ENCODE peak calls at places on chromosome 22, in six cellular contexts. N is fibroblast of pulmonary artery, Q is A549, K is pancreas, W is neural progenitor cell, O is cardiac fibroblast. Y is an unnamed sample.

GRCh38 chr22:44318751-44319150 is 6.0 kb upstream of the SHISAL1 start:
- DNase-seq in N (no peak), Q (no peak), K (no peak), W (no peak), O (no peak), Y (no peak)

GRCh38 chr22:45059296-45059695 is 49.5 kb upstream of the PHF21B start:
- DNase-seq in N (no peak), Q (no peak), K (no peak), W (no peak), O (no peak), Y (no peak)

GRCh38 chr22:41725510-41726110 is 26.3 kb downstream of the MEI1 start:
- DNase-seq in N (no peak), Q (peak; percentile 8), K (no peak), W (no peak), O (no peak), Y (no peak)

GRCh38 chr22:42338502-42338901 is 68.0 kb upstream of the TCF20 start:
- DNase-seq in N (no peak), Q (no peak), K (no peak), W (no peak), O (no peak), Y (no peak)

GRCh38 chr22:44333847-44334635 is 21.3 kb upstream of the SHISAL1 start:
- DNase-seq in N (no peak), Q (no peak), K (no peak), W (no peak), O (no peak), Y (no peak)

GRCh38 chr22:47308886-47309285 is 546.4 kb downstream of the TBC1D22A start:
- DNase-seq in N (no peak), Q (no peak), K (no peak), W (no peak), O (no peak), Y (no peak)

GRCh38 chr22:26763633-26764295 is 106.4 kb downstream of the MIAT start:
- DNase-seq in N (peak; percentile 40), Q (peak; percentile 97), K (no peak), W (no peak), O (peak; percentile 68), Y (no peak)

GRCh38 chr22:29030016-29030617 is 31.5 kb downstream of the C22orf31 start:
- DNase-seq in N (peak; percentile 16), Q (no peak), K (no peak), W (no peak), O (peak; percentile 25), Y (peak; percentile 76)

GRCh38 chr22:41223535-41223934 is 17.2 kb downstream of the CHADL start:
- DNase-seq in N (no peak), Q (no peak), K (no peak), W (no peak), O (no peak), Y (no peak)

GRCh38 chr22:21734540-21735197 is 925 bp downstream of the YPEL1 start:
- DNase-seq in N (no peak), Q (no peak), K (peak; percentile 18), W (peak; percentile 23), O (no peak), Y (no peak)

GRCh38 chr22:41966607-41967240 is 2.5 kb upstream of the SEPTIN3 start:
- DNase-seq in N (peak; percentile 86), Q (peak; percentile 78), K (no peak), W (peak; percentile 58), O (peak; percentile 95), Y (peak; percentile 85)

GRCh38 chr22:43743929-43744643 is 68.0 kb downstream of the EFCAB6 start:
- DNase-seq in N (no peak), Q (no peak), K (no peak), W (no peak), O (no peak), Y (no peak)

GRCh38 chr22:48755332-48755949 is 1072.2 kb downstream of the BRD1 start:
- DNase-seq in N (no peak), Q (no peak), K (peak; percentile 4), W (no peak), O (no peak), Y (no peak)

GRCh38 chr22:47401976-47402770 is 639.7 kb downstream of the TBC1D22A start:
- DNase-seq in N (peak; percentile 40), Q (no peak), K (no peak), W (no peak), O (no peak), Y (no peak)

GRCh38 chr22:27804683-27805297 is 3.2 kb upstream of the MN1 start:
- DNase-seq in N (peak; percentile 77), Q (peak; percentile 59), K (peak; percentile 71), W (peak; percentile 88), O (peak; percentile 78), Y (peak; percentile 65)

GRCh38 chr22:40477683-40478348 is 107.4 kb downstream of the SGSM3 start:
- DNase-seq in N (no peak), Q (no peak), K (no peak), W (no peak), O (no peak), Y (no peak)

GRCh38 chr22:38312261-38312800 is 4.9 kb downstream of the CSNK1E start:
- DNase-seq in N (no peak), Q (no peak), K (no peak), W (no peak), O (no peak), Y (no peak)

GRCh38 chr22:43293259-43293658 is 49.9 kb downstream of the SCUBE1 start:
- DNase-seq in N (no peak), Q (no peak), K (no peak), W (no peak), O (no peak), Y (no peak)

GRCh38 chr22:18032455-18033101 is 8.2 kb upstream of the MICAL3 start:
- DNase-seq in N (peak; percentile 39), Q (peak; percentile 48), K (no peak), W (peak; percentile 19), O (peak; percentile 91), Y (peak; percentile 64)

GRCh38 chr22:23305321-23305910 is 125.1 kb downstream of the BCR start:
- DNase-seq in N (peak; percentile 83), Q (no peak), K (peak; percentile 8), W (no peak), O (peak; percentile 91), Y (peak; percentile 83)
- H3K4me3 ChIP-seq in N (peak overlapping the region; percentile 40), Q (no peak overlapping the region), K (no peak overlapping the region), W (no peak overlapping the region), O (peak overlapping the region; percentile 14), Y (no peak overlapping the region)

DNA sequence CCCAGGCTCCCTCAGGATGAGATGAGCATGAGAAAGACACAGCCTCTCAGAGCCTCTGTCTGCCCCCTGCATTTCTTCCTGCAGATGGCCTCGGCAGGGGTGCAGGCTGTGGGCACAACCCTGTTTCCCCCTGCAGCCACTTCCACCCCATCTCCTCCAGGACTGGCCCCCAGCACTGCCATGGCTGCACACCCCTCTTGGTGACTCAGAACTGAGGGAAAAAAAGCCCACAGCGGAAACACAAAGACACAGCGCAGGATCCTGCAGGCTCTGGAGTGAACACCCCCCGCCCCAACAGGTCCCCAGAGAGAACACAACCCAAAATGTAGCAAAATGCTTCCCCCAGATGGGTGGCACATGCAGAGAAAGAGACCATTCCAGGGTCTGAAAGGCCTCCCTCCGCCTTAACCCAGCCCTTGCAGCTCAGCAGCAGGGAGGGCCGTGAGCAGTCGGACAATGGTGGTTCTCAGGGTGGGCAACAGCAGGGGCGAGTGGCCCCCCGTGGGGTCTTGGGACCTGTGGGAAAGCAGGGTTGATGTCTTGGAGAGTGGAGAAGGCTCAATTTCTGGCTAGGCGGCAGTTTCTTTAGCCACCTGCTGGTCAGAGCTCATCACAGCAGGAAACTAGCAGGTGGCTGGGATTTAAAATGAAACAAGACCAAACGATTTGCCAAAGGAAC is 8.0 kb downstream of the TUBGCP6 start:
- DNase-seq in N (peak; percentile 44), Q (peak; percentile 36), K (no peak), W (peak; percentile 31), O (peak; percentile 45), Y (peak; percentile 27)
- TF ChIP-seq CTCF in N (peak; percentile 46), Q (peak; percentile 36), K (peak; percentile 15), W (peak; percentile 53), O (peak; percentile 56), Y (peak; percentile 57)

GRCh38 chr22:39408807-39409206 is 9.2 kb downstream of the TAB1 start:
- DNase-seq in N (no peak), Q (no peak), K (no peak), W (no peak), O (no peak), Y (no peak)

GRCh38 chr22:39401301-39401631 is 1.7 kb downstream of the TAB1 start:
- DNase-seq in N (no peak), Q (no peak), K (no peak), W (no peak), O (no peak), Y (no peak)

GRCh38 chr22:39408173-39408572 is 8.6 kb downstream of the TAB1 start:
- DNase-seq in N (no peak), Q (no peak), K (no peak), W (no peak), O (no peak), Y (no peak)

GRCh38 chr22:39409630-39410029 is 10.1 kb downstream of the TAB1 start:
- DNase-seq in N (no peak), Q (no peak), K (no peak), W (no peak), O (no peak), Y (no peak)

DNA sequence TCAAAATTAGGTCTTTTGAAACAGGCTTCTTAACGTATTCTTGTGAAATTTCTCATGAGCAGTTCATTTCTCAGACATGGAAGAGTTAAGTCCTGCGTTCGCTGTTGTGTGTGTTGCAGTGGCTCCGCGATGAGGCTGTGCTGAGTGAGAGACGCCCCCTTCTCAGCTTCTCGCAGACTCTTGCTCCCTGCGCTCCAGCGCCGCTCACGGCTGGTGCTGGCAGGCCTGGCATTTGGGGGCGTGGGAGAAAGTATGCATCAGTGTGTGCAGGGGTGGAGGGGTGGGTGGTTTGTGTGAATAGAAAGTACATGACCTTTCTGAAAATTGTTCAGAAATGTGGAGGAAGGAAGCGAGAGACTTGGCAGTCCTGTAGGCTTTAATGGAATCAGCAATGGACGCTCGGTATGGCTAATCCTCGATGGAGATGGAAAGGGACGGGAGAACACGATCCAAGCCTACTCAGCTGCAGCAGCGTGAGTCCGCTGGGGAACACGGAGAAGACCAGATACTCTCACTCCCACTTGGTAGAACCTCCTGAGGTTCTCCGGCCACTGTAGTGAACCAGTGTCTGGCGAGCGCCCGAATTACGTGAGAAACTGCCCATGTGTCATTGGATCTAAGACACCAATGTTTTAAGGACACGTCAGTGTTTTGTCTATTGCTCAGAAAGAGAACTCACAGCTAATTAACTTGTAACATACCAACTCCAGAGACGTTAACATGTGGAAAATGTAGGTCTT is 5.9 kb downstream of the TAB1 start:
- DNase-seq in N (peak; percentile 75), Q (no peak), K (no peak), W (peak; percentile 18), O (peak; percentile 69), Y (peak; percentile 60)
- H3K4me3 ChIP-seq in N (peak overlapping the region; percentile 28), Q (no peak overlapping the region), K (no peak overlapping the region), W (no peak overlapping the region), O (no peak overlapping the region), Y (peak overlapping the region; percentile 1)

DNA sequence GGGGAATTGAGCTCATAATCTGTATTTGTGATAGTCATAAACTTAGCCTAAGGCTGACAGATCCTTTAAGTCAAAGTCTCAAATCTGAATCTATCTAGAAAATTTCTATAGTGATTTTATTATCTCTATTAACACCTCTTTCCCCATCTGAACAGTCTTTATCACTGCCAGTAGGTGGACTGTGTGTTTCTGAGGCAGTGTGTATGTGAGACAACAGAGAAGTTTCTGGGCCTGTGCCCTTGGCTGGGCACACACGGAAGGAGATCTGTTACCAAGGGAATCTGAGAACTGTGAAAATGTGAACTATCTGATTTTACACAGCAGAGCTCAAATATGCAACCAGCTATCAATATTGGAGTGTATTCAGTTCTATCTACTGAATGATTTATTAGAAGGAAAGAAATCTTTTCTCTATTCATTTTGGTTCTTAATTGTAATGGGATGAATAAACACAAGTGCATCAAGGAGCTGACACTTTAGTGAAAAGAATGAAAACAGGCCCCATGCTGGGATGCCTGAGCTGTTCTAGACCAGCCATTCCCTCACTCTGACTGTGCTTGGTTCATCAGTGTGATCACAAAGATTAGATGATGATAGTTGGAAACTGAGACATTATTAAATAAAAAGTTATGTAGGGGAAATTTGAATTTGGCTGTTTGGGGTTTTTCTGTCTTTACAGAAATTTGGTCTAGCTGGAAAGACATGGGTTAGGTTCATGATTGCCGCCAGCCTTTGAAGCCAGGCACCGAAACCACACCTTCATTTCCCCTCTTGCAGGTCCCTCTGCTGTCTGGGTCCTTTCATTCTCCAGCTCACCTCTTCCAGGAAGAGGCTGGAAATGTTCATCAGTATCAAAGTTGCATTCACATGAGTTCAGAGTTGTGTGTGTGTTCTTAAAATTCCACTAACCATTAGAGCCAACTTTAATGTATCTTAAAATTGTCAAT is 68.1 kb downstream of the LIF start:
- DNase-seq in N (no peak), Q (no peak), K (no peak), W (peak; percentile 19), O (no peak), Y (peak; percentile 18)
- TF ChIP-seq CTCF in N (no peak), Q (no peak), K (no peak), W (no peak), O (no peak), Y (peak; percentile 4)

Y was measured in astrocyte of the spinal cord.